ENCODE peak calls at places on chromosomes 13 and 19, in ten cellular contexts. N is NCI-H1105 treated with DMSO at 0.1 percent for 48 hours; X is progenitor cell of endocrine pancreas; K is pancreas; T is omental fat pad; O is activated CD4-positive, alpha-beta T cell treated with anti-CD3 and anti-CD28 coated beads for 1 hour; E is AG20443; V is astrocyte of the hippocampus; Q is fibroblast of pulmonary artery; J is CD8-positive, alpha-beta memory T cell. S is an unnamed sample.

GRCh38 chr13:97221491-97221890 is 642 bp upstream of the MBNL2 start:
- DNase-seq in N (no peak), X (no peak), K (no peak), T (no peak), O (no peak), E (no peak), V (no peak), Q (no peak), J (no peak), S (no peak)

GRCh38 chr19:28425431-28425931 is 787.5 kb downstream of the UQCRFS1 start:
- DNase-seq in N (no peak), X (no peak), K (no peak), T (no peak), O (no peak), E (no peak), V (peak; percentile 13), Q (peak; percentile 30), J (no peak), S (no peak)

GRCh38 chr19:13717194-13717643 is 47.1 kb upstream of the MRI1 start:
- DNase-seq in N (no peak), X (no peak), K (no peak), T (no peak), O (no peak), E (no peak), V (peak; percentile 19), Q (no peak), J (no peak), S (no peak)

GRCh38 chr19:33684550-33685303 is 63.0 kb downstream of the CHST8 start:
- DNase-seq in N (peak; percentile 38), X (no peak), K (no peak), T (no peak), O (no peak), E (no peak), V (no peak), Q (no peak), J (no peak), S (no peak)

GRCh38 chr19:44608391-44608821 is 5.0 kb upstream of the IGSF23 start:
- DNase-seq in N (peak; percentile 14), X (no peak), K (no peak), T (no peak), O (no peak), E (no peak), V (no peak), Q (peak; percentile 55), J (no peak), S (no peak)

GRCh38 chr19:16896098-16896912 is 7.5 kb downstream of the F2RL3 start:
- DNase-seq in N (no peak), X (no peak), K (peak; percentile 62), T (no peak), O (no peak), E (no peak), V (peak; percentile 18), Q (no peak), J (no peak), S (no peak)

GRCh38 chr13:113989585-113990300 is 15.9 kb upstream of the C13orf46 start:
- DNase-seq in N (no peak), X (no peak), K (no peak), T (no peak), O (no peak), E (no peak), V (no peak), Q (no peak), J (no peak), S (peak; percentile 0)

GRCh38 chr13:19633340-19634128 is at the start of gene MPHOSPH8:
- DNase-seq in N (peak; percentile 79), X (peak; percentile 90), K (peak; percentile 93), T (peak; percentile 83), O (peak; percentile 88), E (peak; percentile 98), V (peak; percentile 99), Q (peak; percentile 97), J (peak; percentile 89), S (peak; percentile 78)